ENCODE peak calls at places on chromosomes 3 and 15, in four cellular contexts. One of them, this sample, is unnamed.
A peak's percentile ranks its signal among the peaks of the same experiment; 100 is the strongest.

GRCh38 chr3:13072239-13073041 is 789 bp downstream of the IQSEC1 start:
- DNase-seq in HepG2: no peak
- DNase-seq in WTC11: peak; percentile 35
- DNase-seq in K562: no peak
- DNase-seq in this sample: peak; percentile 36

GRCh38 chr15:51947124-51947523 is 24.5 kb downstream of the LEO1 start:
- DNase-seq in HepG2: no peak
- DNase-seq in WTC11: no peak
- DNase-seq in K562: no peak
- DNase-seq in this sample: no peak

GRCh38 chr3:50286322-50287227 is 5.7 kb downstream of the IFRD2 start:
- DNase-seq in HepG2: no peak
- DNase-seq in WTC11: no peak
- DNase-seq in K562: no peak
- DNase-seq in this sample: no peak

GRCh38 chr3:190059242-190059590 is 61.5 kb downstream of the P3H2 start:
- DNase-seq in HepG2: no peak
- DNase-seq in WTC11: no peak
- DNase-seq in K562: no peak
- DNase-seq in this sample: no peak

GRCh38 chr3:158352551-158352950 is 218.4 kb upstream of the MLF1 start:
- DNase-seq in HepG2: no peak
- DNase-seq in WTC11: no peak
- DNase-seq in K562: no peak
- DNase-seq in this sample: no peak

GRCh38 chr3:135964160-135964955 is 1.2 kb upstream of the PPP2R3A start:
- DNase-seq in HepG2: no peak
- DNase-seq in WTC11: no peak
- DNase-seq in K562: no peak
- DNase-seq in this sample: no peak

GRCh38 chr3:165523801-165524200 is 313.4 kb downstream of the BCHE start:
- DNase-seq in HepG2: no peak
- DNase-seq in WTC11: no peak
- DNase-seq in K562: no peak
- DNase-seq in this sample: no peak

GRCh38 chr15:39874890-39875549 is 45.0 kb downstream of the GPR176 start:
- DNase-seq in HepG2: peak; percentile 17
- DNase-seq in WTC11: no peak
- DNase-seq in K562: peak; percentile 31
- DNase-seq in this sample: no peak

GRCh38 chr15:78396976-78397375 is 41.0 kb upstream of the IREB2 start:
- DNase-seq in HepG2: peak; percentile 70
- DNase-seq in WTC11: peak; percentile 45
- DNase-seq in K562: peak; percentile 41
- DNase-seq in this sample: no peak

GRCh38 chr15:57138260-57138895 is 219.9 kb downstream of the TCF12 start:
- DNase-seq in HepG2: peak; percentile 34
- DNase-seq in WTC11: peak; percentile 51
- DNase-seq in K562: peak; percentile 65
- DNase-seq in this sample: no peak

GRCh38 chr3:83224101-83224868 is 1462.8 kb upstream of the GBE1 start:
- DNase-seq in HepG2: no peak
- DNase-seq in WTC11: no peak
- DNase-seq in K562: no peak
- DNase-seq in this sample: no peak

GRCh38 chr15:33131880-33132279 is 62.6 kb downstream of the FMN1 start:
- DNase-seq in HepG2: no peak
- DNase-seq in WTC11: no peak
- DNase-seq in K562: no peak
- DNase-seq in this sample: no peak

GRCh38 chr15:48693474-48693873 is 48.0 kb upstream of the FBN1 start:
- DNase-seq in HepG2: no peak
- DNase-seq in WTC11: no peak
- DNase-seq in K562: no peak
- DNase-seq in this sample: no peak

GRCh38 chr3:10973196-10973595 is 19.4 kb upstream of the SLC6A1 start:
- DNase-seq in HepG2: no peak
- DNase-seq in WTC11: no peak
- DNase-seq in K562: no peak
- DNase-seq in this sample: no peak

GRCh38 chr3:10964537-10965167 is 27.9 kb upstream of the SLC6A1 start:
- DNase-seq in HepG2: no peak
- DNase-seq in WTC11: peak; percentile 67
- DNase-seq in K562: peak; percentile 51
- DNase-seq in this sample: no peak

GRCh38 chr3:10970306-10970979 is 22.1 kb upstream of the SLC6A1 start:
- DNase-seq in HepG2: no peak
- DNase-seq in WTC11: no peak
- DNase-seq in K562: no peak
- DNase-seq in this sample: no peak

GRCh38 chr3:10972359-10972758 is 20.2 kb upstream of the SLC6A1 start:
- DNase-seq in HepG2: no peak
- DNase-seq in WTC11: no peak
- DNase-seq in K562: no peak
- DNase-seq in this sample: no peak

DNA sequence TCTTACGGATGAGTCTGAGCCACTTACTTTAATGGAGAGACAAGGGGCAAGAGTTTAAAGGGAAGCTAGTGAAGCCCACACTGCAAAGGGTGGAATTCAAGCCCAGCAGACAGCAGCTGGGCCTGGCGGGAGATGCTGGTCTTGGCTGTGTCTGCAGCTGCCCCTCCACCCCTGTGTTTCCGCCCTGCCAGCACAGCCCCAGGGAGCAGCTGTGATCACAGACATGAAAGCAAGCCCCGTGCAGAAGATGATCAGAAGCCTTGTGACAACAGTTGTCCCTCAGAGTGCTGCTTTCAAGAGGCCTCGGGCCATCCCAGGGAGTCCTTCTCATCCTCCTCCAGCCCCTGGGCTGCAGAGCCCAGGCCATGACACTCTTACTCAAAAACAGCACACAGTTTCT is 24.2 kb upstream of the SLC6A1 start:
- DNase-seq in HepG2: no peak
- DNase-seq in WTC11: no peak
- DNase-seq in K562: no peak
- DNase-seq in this sample: no peak
- TF ChIP-seq TCF7 in HepG2: no peak
- TF ChIP-seq TCF7 in WTC11: no peak
- TF ChIP-seq TCF7 in K562: no peak
- TF ChIP-seq TCF7 in this sample: no peak

GRCh38 chr15:63146684-63147083 is 10.6 kb downstream of the RPS27L start:
- DNase-seq in HepG2: no peak
- DNase-seq in WTC11: no peak
- DNase-seq in K562: no peak
- DNase-seq in this sample: no peak
- TF ChIP-seq TCF7 in HepG2: no peak
- TF ChIP-seq TCF7 in WTC11: no peak
- TF ChIP-seq TCF7 in K562: no peak
- TF ChIP-seq TCF7 in this sample: no peak

GRCh38 chr3:140627756-140628155 is 50.1 kb upstream of the TRIM42 start:
- DNase-seq in HepG2: no peak
- DNase-seq in WTC11: no peak
- DNase-seq in K562: no peak
- DNase-seq in this sample: no peak

GRCh38 chr3:140630366-140630765 is 47.5 kb upstream of the TRIM42 start:
- DNase-seq in HepG2: no peak
- DNase-seq in WTC11: no peak
- DNase-seq in K562: no peak
- DNase-seq in this sample: no peak

GRCh38 chr3:140630866-140631265 is 47.0 kb upstream of the TRIM42 start:
- DNase-seq in HepG2: no peak
- DNase-seq in WTC11: no peak
- DNase-seq in K562: no peak
- DNase-seq in this sample: no peak

GRCh38 chr3:140628606-140629005 is 49.3 kb upstream of the TRIM42 start:
- DNase-seq in HepG2: no peak
- DNase-seq in WTC11: no peak
- DNase-seq in K562: no peak
- DNase-seq in this sample: no peak

DNA sequence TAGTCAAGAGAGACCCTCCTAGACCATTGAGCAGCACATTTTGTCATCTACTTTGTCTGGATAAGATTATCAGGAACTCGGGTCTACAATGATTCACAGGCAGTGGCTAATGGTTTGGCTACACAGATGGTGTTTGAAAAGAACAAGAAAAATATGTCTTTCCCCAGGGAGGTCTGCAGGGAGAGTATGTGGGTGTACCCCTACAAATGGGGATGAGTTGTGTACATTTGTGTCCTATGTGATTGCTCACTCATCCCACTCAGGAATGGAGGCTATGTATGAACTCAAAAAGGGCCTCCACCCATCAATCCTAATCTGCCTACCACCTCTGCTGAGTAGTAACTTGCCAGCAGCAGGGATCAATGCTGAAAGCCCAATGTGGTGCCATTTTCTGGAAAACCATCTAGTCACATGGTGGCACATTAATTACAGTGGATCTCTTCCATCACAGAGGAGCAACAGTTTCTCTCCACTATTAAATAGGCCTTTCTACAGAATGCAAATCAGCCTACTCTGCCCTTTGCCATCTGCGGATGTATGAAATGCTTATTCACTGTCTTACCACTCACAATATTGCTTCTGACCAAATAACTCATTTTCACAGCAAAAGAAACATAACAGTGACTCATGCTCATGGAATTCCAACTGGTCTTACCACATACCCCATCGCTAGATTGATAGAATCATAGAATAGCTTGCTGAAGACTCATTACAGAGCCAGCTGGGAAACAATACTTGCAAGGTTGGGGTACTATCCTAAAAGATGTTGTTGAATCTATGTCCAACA is 48.3 kb upstream of the TRIM42 start:
- DNase-seq in HepG2: peak; percentile 17
- DNase-seq in WTC11: no peak
- DNase-seq in K562: no peak
- DNase-seq in this sample: no peak
- TF ChIP-seq TCF7 in HepG2: no peak
- TF ChIP-seq TCF7 in WTC11: no peak
- TF ChIP-seq TCF7 in K562: no peak
- TF ChIP-seq TCF7 in this sample: no peak

GRCh38 chr15:47182818-47183217 is 534.5 kb upstream of the SEMA6D start:
- DNase-seq in HepG2: no peak
- DNase-seq in WTC11: no peak
- DNase-seq in K562: no peak
- DNase-seq in this sample: no peak

GRCh38 chr15:47186071-47186470 is 531.2 kb upstream of the SEMA6D start:
- DNase-seq in HepG2: no peak
- DNase-seq in WTC11: no peak
- DNase-seq in K562: no peak
- DNase-seq in this sample: no peak

GRCh38 chr15:47184405-47185221 is 532.7 kb upstream of the SEMA6D start:
- DNase-seq in HepG2: no peak
- DNase-seq in WTC11: peak; percentile 27
- DNase-seq in K562: no peak
- DNase-seq in this sample: no peak

GRCh38 chr15:47184003-47184404 is 533.3 kb upstream of the SEMA6D start:
- DNase-seq in HepG2: no peak
- DNase-seq in WTC11: peak; percentile 65
- DNase-seq in K562: no peak
- DNase-seq in this sample: no peak

DNA sequence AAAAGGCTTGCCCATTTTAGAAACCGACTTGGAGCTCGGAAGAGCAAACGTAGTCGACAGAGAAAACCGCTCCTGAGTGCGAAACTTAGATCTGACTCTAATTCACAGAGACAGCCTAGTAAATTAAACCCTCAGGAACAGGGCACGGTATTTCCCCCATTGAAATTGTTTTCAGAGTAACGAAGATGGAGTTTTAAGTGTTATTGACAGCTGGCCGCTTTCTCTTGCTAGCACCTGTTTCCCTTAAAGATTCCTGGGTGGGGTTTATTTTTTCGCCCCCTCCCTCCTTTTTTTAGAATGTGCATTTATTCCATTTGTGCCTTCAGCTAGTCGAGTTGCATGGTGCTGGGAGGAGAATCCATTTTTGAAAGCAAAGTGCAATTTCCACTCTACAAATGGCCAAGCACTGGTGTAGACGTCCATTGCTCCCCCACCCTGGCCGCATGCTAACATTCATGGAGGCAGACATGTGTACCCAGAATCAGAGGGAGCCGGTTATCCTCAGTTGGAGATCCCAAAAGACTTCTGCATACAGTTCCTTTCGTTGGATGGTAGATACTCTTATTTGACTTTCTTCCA is 532.0 kb upstream of the SEMA6D start:
- DNase-seq in HepG2: no peak
- DNase-seq in WTC11: no peak
- DNase-seq in K562: no peak
- DNase-seq in this sample: no peak
- TF ChIP-seq TCF7 in HepG2: no peak
- TF ChIP-seq TCF7 in WTC11: no peak
- TF ChIP-seq TCF7 in K562: no peak
- TF ChIP-seq TCF7 in this sample: no peak

DNA sequence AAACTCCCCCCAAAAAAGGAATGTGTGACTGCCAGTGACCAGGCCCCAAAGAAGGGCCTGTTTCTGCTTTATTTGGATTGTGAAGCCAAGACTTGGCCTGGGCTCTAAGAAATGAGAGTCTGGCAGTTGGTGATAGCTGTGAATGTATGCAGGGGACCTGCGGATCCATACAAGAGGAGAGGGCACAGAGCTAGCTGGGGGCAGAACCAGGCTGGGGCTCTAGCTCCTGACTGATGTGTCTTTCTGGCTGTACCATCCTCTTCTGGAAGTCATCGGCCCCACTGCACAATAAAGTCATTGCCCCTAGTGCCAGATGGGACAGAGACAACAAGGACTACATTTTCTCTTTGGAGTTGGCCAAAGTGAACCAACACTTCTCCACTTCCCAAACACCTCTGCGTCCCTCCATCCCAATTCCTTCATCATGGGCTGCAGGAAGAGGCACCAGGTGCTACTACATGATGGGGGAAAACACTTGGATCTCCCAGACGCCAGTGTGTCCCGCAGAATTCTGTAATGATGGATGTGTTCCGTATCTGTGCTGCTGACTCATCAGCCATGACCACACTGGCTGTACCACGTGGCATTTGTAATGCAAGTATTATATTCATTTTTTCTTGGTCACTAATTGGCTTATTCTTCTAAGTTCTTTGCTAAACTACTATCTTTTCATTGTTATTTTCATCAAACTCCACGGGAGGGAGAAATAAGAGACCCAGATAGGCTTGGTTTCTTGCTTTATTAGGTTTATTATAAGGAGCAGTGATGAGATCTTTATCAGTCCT is 1.7 kb upstream of the PLA2G4F start:
- DNase-seq in HepG2: no peak
- DNase-seq in WTC11: no peak
- DNase-seq in K562: peak; percentile 62
- DNase-seq in this sample: no peak
- TF ChIP-seq TCF7 in HepG2: no peak
- TF ChIP-seq TCF7 in WTC11: no peak
- TF ChIP-seq TCF7 in K562: no peak
- TF ChIP-seq TCF7 in this sample: no peak